ENCODE peak calls at places on chromosomes 1 and 21, in ten cellular contexts. F is activated naive CD8-positive, alpha-beta T cell treated with anti-CD3 and anti-CD28 coated beads for 36 hours; H is tibial nerve; J is DMS53; Y is Peyer's patch; W is breast epithelium; K is AG08396; M is GM23248; P is stimulated activated effector memory CD8-positive, alpha-beta T cell treated with anti-CD3 and anti-CD28 coated beads, Interleukin-12 subunit alpha, Interleukin-12 subunit beta, amount 100 ng/mL, for 72 hours; D is keratinocyte. B is an unnamed sample.

GRCh38 chr1:3409737-3410434 is 44.6 kb upstream of the ARHGEF16 start:
- DNase-seq in F (no peak), H (peak), J (peak), Y (peak), W (peak), K (peak), M (peak), P (no peak), D (no peak), B (no peak)

GRCh38 chr1:30047576-30047975 is 675.8 kb downstream of the MATN1 start:
- DNase-seq in F (no peak), H (no peak), J (no peak), Y (peak), W (no peak), K (no peak), M (no peak), P (no peak), D (no peak), B (no peak)

GRCh38 chr1:185823471-185823870 is 89.3 kb downstream of the HMCN1 start:
- DNase-seq in F (no peak), H (no peak), J (no peak), Y (no peak), W (no peak), K (no peak), M (peak), P (no peak), D (no peak), B (no peak)

GRCh38 chr1:214354440-214355148 is 73.6 kb downstream of the SMYD2 start:
- DNase-seq in F (no peak), H (no peak), J (no peak), Y (no peak), W (no peak), K (no peak), M (no peak), P (no peak), D (no peak), B (peak)

GRCh38 chr21:45033791-45034555 is 40.4 kb upstream of the ADARB1 start:
- DNase-seq in F (no peak), H (peak), J (no peak), Y (no peak), W (no peak), K (peak), M (peak), P (no peak), D (peak), B (no peak)

GRCh38 chr1:183391863-183392262 is 26.3 kb downstream of the NMNAT2 start:
- DNase-seq in F (no peak), H (no peak), J (no peak), Y (no peak), W (no peak), K (no peak), M (no peak), P (no peak), D (no peak), B (no peak)

GRCh38 chr1:38360807-38361206 is 314.2 kb upstream of the POU3F1 start:
- DNase-seq in F (no peak), H (no peak), J (no peak), Y (no peak), W (no peak), K (no peak), M (no peak), P (no peak), D (no peak), B (no peak)

GRCh38 chr1:151827853-151828252 is 3.7 kb downstream of the RORC start:
- DNase-seq in F (no peak), H (no peak), J (no peak), Y (no peak), W (no peak), K (no peak), M (no peak), P (no peak), D (no peak), B (no peak)

GRCh38 chr1:92065042-92065441 is 10.2 kb downstream of the SETSIP start:
- DNase-seq in F (no peak), H (no peak), J (peak), Y (no peak), W (no peak), K (no peak), M (no peak), P (no peak), D (no peak), B (no peak)

GRCh38 chr1:15423355-15424077 is 13.8 kb downstream of the EFHD2 start:
- DNase-seq in F (no peak), H (no peak), J (peak), Y (no peak), W (no peak), K (no peak), M (no peak), P (no peak), D (no peak), B (no peak)

GRCh38 chr1:51524817-51525216 is 5.8 kb upstream of the EPS15 start:
- DNase-seq in F (no peak), H (no peak), J (no peak), Y (no peak), W (no peak), K (no peak), M (no peak), P (no peak), D (no peak), B (no peak)

GRCh38 chr1:98704474-98704873 is 43.0 kb downstream of the SNX7 start:
- DNase-seq in F (no peak), H (no peak), J (peak), Y (no peak), W (no peak), K (no peak), M (peak), P (no peak), D (no peak), B (no peak)

GRCh38 chr1:237877628-237878027 is 13.1 kb downstream of the ZP4 start:
- DNase-seq in F (no peak), H (no peak), J (no peak), Y (no peak), W (no peak), K (no peak), M (no peak), P (no peak), D (no peak), B (no peak)

GRCh38 chr1:33170351-33171274 is 11.2 kb downstream of the TRIM62 start:
- DNase-seq in F (no peak), H (no peak), J (no peak), Y (no peak), W (no peak), K (no peak), M (no peak), P (no peak), D (no peak), B (no peak)

GRCh38 chr1:111842411-111842810 is 86.7 kb downstream of the DDX20 start:
- DNase-seq in F (no peak), H (no peak), J (no peak), Y (no peak), W (no peak), K (no peak), M (no peak), P (no peak), D (no peak), B (no peak)

GRCh38 chr1:2413495-2414296 is 1.3 kb upstream of the PEX10 start:
- DNase-seq in F (peak), H (no peak), J (peak), Y (peak), W (no peak), K (no peak), M (no peak), P (no peak), D (no peak), B (no peak)

GRCh38 chr1:81920245-81920740 is 119.6 kb downstream of the ADGRL2 start:
- DNase-seq in F (no peak), H (no peak), J (no peak), Y (no peak), W (no peak), K (peak), M (peak), P (no peak), D (no peak), B (peak)

GRCh38 chr21:45335151-45335760 is 47.6 kb upstream of the POFUT2 start:
- DNase-seq in F (no peak), H (no peak), J (no peak), Y (no peak), W (no peak), K (no peak), M (no peak), P (no peak), D (no peak), B (no peak)

GRCh38 chr1:28580706-28581530 is 11.1 kb upstream of the RAB42 start:
- DNase-seq in F (peak), H (no peak), J (peak), Y (peak), W (no peak), K (peak), M (peak), P (no peak), D (peak), B (no peak)

GRCh38 chr1:116242741-116243140 is 130.3 kb upstream of the ATP1A1 start:
- DNase-seq in F (no peak), H (no peak), J (peak), Y (peak), W (no peak), K (no peak), M (no peak), P (no peak), D (no peak), B (no peak)